ENCODE peak calls at places on chromosomes 16 and 17, in four cellular contexts. N, A, V and F are unnamed samples.
A peak's percentile ranks its signal among the peaks of the same experiment; 100 is the strongest.

GRCh38 chr16:55091213-55091870 is 160.7 kb downstream of the IRX5 start:
- DNase-seq in N (no peak), A (no peak), V (no peak), F (no peak)

GRCh38 chr16:12758031-12758669 is 45.5 kb downstream of the CPPED1 start:
- DNase-seq in A (no peak), N (no peak), V (no peak), F (no peak)

GRCh38 chr16:27230562-27230991 is 27.3 kb downstream of the KDM8 start:
- DNase-seq in V (no peak), N (no peak), A (peak; percentile 10), F (no peak)

GRCh38 chr17:50052822-50053653 is 2.9 kb upstream of the ITGA3 start:
- DNase-seq in V (no peak), A (no peak), N (peak; percentile 31), F (peak; percentile 57)

GRCh38 chr16:15946257-15947044 is 3.0 kb upstream of the ABCC1 start:
- DNase-seq in A (no peak), N (no peak), V (no peak), F (peak; percentile 91)

GRCh38 chr17:7207120-7208001 is 12.3 kb downstream of the DLG4 start:
- DNase-seq in N (peak; percentile 31), V (no peak), A (no peak), F (no peak)

GRCh38 chr17:66834919-66835454 is at the start of gene CACNG5:
- DNase-seq in V (no peak), A (peak; percentile 69), N (peak; percentile 93), F (no peak)

GRCh38 chr16:1430214-1430758 is 592 bp upstream of the PERCC1 start:
- DNase-seq in A (no peak), N (no peak), V (no peak), F (no peak)

GRCh38 chr16:86824751-86825310 is 246.5 kb downstream of the FOXL1 start:
- DNase-seq in V (no peak), N (no peak), A (no peak), F (no peak)

GRCh38 chr17:76752006-76752405 is 14.1 kb downstream of the MFSD11 start:
- DNase-seq in A (no peak), N (no peak), V (no peak), F (no peak)

GRCh38 chr17:52064791-52065211 is 93.7 kb downstream of the CA10 start:
- DNase-seq in N (no peak), A (no peak), V (no peak), F (no peak)

GRCh38 chr16:81261049-81261648 is 22.7 kb downstream of the BCO1 start:
- DNase-seq in N (peak; percentile 80), V (no peak), A (peak; percentile 26), F (peak; percentile 36)

GRCh38 chr17:70604854-70605253 is 435.5 kb downstream of the KCNJ2 start:
- DNase-seq in V (no peak), A (no peak), N (no peak), F (no peak)

GRCh38 chr16:25253322-25253721 is 4.3 kb downstream of the ZKSCAN2 start:
- DNase-seq in A (no peak), N (no peak), V (no peak), F (no peak)

GRCh38 chr17:58755577-58756245 is at the start of gene PPM1E:
- DNase-seq in V (no peak), A (peak; percentile 92), N (peak; percentile 88), F (peak; percentile 27)

GRCh38 chr17:52154466-52154865 is 4.0 kb downstream of the CA10 start:
- DNase-seq in V (no peak), A (no peak), N (no peak), F (no peak)

GRCh38 chr17:40177275-40177874 is at the start of gene RAPGEFL1:
- DNase-seq in V (peak; percentile 17), N (peak; percentile 97), A (peak; percentile 88), F (no peak)

GRCh38 chr16:81523387-81524115 is 78.9 kb downstream of the CMIP start:
- DNase-seq in A (no peak), V (no peak), N (no peak), F (no peak)

GRCh38 chr17:15171433-15172047 is 93.6 kb downstream of the PMP22 start:
- DNase-seq in V (no peak), N (peak; percentile 42), A (peak; percentile 83), F (peak; percentile 37)
- TF ChIP-seq NR2C2 in V (no peak), N (no peak), A (no peak), F (no peak)

GRCh38 chr16:67537636-67538591 is 9.3 kb downstream of the RIPOR1 start:
- DNase-seq in V (no peak), N (no peak), A (peak; percentile 42), F (no peak)
- TF ChIP-seq NR2C2 in V (no peak), N (no peak), A (no peak), F (peak; percentile 44)

GRCh38 chr17:48368352-48368751 is 61.7 kb downstream of the SKAP1 start:
- DNase-seq in V (no peak), A (no peak), N (no peak), F (no peak)
- TF ChIP-seq NR2C2 in V (no peak), A (no peak), N (no peak), F (no peak)

DNA sequence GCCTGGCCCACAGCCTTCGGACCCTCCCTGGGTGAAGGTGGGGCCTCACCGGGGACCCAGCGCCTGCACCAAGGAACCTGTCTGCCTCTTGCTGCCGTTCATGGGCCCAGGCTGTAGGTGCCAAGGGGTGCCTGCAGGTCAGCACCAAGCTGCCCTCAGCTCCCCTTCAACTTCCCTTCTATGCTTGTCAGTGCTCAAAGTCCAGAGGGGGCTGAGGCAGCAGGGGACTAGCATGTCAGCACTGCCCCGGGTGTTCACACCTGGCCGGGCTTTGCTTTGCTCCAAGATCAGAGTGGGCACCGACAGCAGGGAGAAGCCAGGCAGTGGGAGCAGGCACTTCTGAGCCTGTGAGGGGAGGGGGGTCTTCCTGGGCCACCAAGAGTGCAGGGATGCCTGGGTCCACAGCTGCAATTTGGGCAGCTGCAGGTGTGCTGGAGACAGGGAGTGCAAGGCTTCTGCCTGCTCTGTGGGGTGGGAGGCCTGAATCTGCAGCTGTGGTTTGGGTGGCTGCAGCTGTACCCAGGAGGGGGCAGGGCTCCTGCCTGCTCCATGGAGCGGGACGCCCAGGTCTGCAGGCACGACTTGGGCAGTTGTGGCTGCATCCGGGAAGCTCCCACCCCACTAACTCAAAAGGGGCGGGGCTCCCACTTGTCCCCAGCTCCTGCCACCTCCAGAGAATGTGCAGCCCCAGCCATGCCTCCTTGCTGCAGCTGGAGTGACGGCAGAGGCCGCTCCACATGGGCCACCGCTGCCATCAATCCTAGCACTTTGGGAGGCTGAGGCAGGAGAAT is 27.6 kb upstream of the PRM1 start:
- DNase-seq in A (peak; percentile 41), N (peak; percentile 46), V (peak; percentile 81), F (peak; percentile 87)
- TF ChIP-seq NR2C2 in A (no peak), N (no peak), V (no peak), F (no peak)

DNA sequence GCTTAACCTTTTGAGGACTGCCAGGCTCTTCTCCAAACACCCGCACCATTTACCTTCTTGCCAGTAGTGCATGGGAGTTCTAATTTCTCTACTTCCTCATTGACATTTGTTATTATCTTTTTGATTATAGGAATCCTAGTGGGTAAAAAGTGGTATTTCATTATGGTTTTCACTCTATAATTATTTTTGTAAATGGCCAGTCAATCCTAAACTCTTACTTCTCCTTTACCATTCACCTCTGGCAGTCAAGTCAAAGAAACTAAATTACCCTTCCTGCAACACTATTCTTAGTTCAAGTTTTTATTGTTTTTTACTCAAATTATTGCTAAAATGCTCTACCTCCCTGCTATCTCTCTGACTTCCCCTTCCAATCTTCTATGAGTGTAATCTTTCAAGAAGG is 29.8 kb upstream of the ANKFY1 start:
- DNase-seq in A (no peak), N (no peak), V (peak; percentile 19), F (no peak)
- TF ChIP-seq NR2C2 in A (no peak), N (no peak), V (no peak), F (no peak)

GRCh38 chr16:50284131-50284911 is 18.0 kb downstream of the ADCY7 start:
- DNase-seq in A (no peak), N (no peak), V (no peak), F (peak; percentile 46)

GRCh38 chr16:50281391-50282009 is 15.1 kb downstream of the ADCY7 start:
- DNase-seq in V (no peak), A (no peak), N (no peak), F (no peak)

GRCh38 chr16:50282955-50283631 is 16.7 kb downstream of the ADCY7 start:
- DNase-seq in A (no peak), V (no peak), N (no peak), F (peak; percentile 87)

GRCh38 chr16:50280932-50281331 is 14.6 kb downstream of the ADCY7 start:
- DNase-seq in N (no peak), V (no peak), A (no peak), F (no peak)

DNA sequence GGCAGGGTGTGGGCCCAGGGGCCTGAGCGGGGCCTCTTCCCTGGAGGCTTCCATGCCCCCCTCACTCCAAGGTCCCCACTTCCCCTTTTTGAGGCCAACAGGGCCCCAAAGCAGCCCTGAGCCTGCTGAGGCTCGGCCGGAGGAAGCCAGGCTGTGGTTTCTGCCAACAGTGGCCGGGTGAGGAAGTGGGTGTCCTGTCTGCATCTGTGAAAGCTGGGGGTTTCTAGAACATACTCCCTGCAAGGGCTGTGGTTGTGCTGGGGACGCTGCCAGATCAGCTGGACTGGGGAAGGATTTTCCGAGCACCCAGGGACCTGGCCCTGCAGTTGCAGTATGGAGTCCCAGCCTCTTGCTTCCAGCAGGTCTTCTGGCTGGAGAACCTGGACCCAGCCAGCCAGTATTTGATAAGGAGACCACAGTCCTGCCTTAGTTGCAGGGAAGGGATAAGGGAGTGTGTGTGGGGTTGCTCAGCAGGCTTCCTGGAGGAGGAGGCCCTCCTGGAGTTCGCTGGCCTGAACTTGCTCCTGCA is 15.7 kb downstream of the ADCY7 start:
- DNase-seq in N (no peak), A (no peak), V (peak; percentile 86), F (no peak)
- TF ChIP-seq NR2C2 in N (no peak), A (no peak), V (no peak), F (no peak)

GRCh38 chr16:51576498-51576897 is 425.4 kb upstream of the SALL1 start:
- DNase-seq in N (no peak), A (no peak), V (no peak), F (no peak)
- TF ChIP-seq NR2C2 in N (no peak), A (no peak), V (no peak), F (no peak)

GRCh38 chr17:80931421-80932265 is 60.0 kb upstream of the CHMP6 start:
- DNase-seq in A (peak; percentile 73), V (no peak), N (no peak), F (no peak)
- TF ChIP-seq NR2C2 in A (no peak), V (no peak), N (no peak), F (no peak)